ENCODE peak calls at places on chromosomes 6 and 20, in five cellular contexts. T is endodermal cell, U is lower lobe of right lung, V is hepatocyte, Q is neural progenitor cell. W is an unnamed sample.

GRCh38 chr6:153334121-153334520 is 203.0 kb upstream of the RGS17 start:
- DNase-seq in T (no peak), U (no peak), V (no peak), Q (no peak), W (no peak)

GRCh38 chr6:34381086-34381485 is 11.4 kb downstream of the NUDT3 start:
- DNase-seq in T (no peak), U (no peak), V (no peak), Q (no peak), W (no peak)

GRCh38 chr6:87808005-87808757 is 106.1 kb upstream of the AKIRIN2 start:
- DNase-seq in T (no peak), U (no peak), V (no peak), Q (no peak), W (no peak)

GRCh38 chr6:127518710-127519468 is at the start of gene MTCL3:
- DNase-seq in T (peak; percentile 86), U (no peak), V (peak; percentile 44), Q (peak; percentile 86), W (peak; percentile 48)

GRCh38 chr6:4008324-4009047 is 70.5 kb downstream of the FAM217A start:
- DNase-seq in T (no peak), U (no peak), V (peak; percentile 88), Q (no peak), W (no peak)

GRCh38 chr6:147205690-147206600 is 1.7 kb downstream of the STXBP5 start:
- DNase-seq in T (no peak), U (no peak), V (no peak), Q (peak; percentile 11), W (peak; percentile 45)

GRCh38 chr6:134105903-134106302 is 53.5 kb upstream of the SLC2A12 start:
- DNase-seq in T (no peak), U (no peak), V (no peak), Q (no peak), W (no peak)

GRCh38 chr20:5973971-5974370 is 23.5 kb downstream of the MCM8 start:
- DNase-seq in T (no peak), U (no peak), V (no peak), Q (no peak), W (no peak)

GRCh38 chr6:157223021-157223430 is 100.3 kb downstream of the TMEM242 start:
- DNase-seq in T (peak; percentile 40), U (no peak), V (no peak), Q (no peak), W (no peak)

GRCh38 chr20:10848810-10849370 is 175.1 kb upstream of the JAG1 start:
- DNase-seq in T (no peak), U (no peak), V (peak; percentile 75), Q (no peak), W (peak; percentile 66)

GRCh38 chr20:51639206-51639832 is 96.8 kb upstream of the NFATC2 start:
- DNase-seq in T (peak; percentile 95), U (peak; percentile 67), V (peak; percentile 77), Q (peak; percentile 81), W (peak; percentile 52)

GRCh38 chr6:166494757-166495486 is 91.6 kb downstream of the RAMACL start:
- DNase-seq in T (no peak), U (no peak), V (no peak), Q (no peak), W (no peak)

GRCh38 chr6:30611150-30611855 is 5.7 kb downstream of the PPP1R10 start:
- DNase-seq in T (no peak), U (no peak), V (no peak), Q (no peak), W (no peak)

GRCh38 chr6:27281105-27281539 is 31.0 kb downstream of the POM121L2 start:
- DNase-seq in T (no peak), U (no peak), V (no peak), Q (no peak), W (peak; percentile 26)

GRCh38 chr6:108955329-108955949 is 107.2 kb downstream of the ARMC2 start:
- DNase-seq in T (no peak), U (no peak), V (no peak), Q (no peak), W (no peak)

GRCh38 chr6:170222498-170223471 is 68.1 kb downstream of the DLL1 start:
- DNase-seq in T (peak; percentile 47), U (no peak), V (no peak), Q (peak; percentile 50), W (no peak)

GRCh38 chr6:41167173-41167963 is 4.5 kb upstream of the TREM2 start:
- DNase-seq in T (peak; percentile 92), U (no peak), V (peak; percentile 67), Q (peak; percentile 66), W (no peak)

GRCh38 chr20:6704132-6704861 is 63.2 kb upstream of the BMP2 start:
- DNase-seq in T (no peak), U (no peak), V (peak; percentile 68), Q (no peak), W (no peak)

GRCh38 chr6:31713465-31713864 is 1.7 kb upstream of the LY6G6D start:
- DNase-seq in T (no peak), U (no peak), V (no peak), Q (no peak), W (no peak)

GRCh38 chr20:36465109-36466080 is 75.9 kb upstream of the MYL9 start:
- DNase-seq in T (peak; percentile 80), U (no peak), V (peak; percentile 70), Q (peak; percentile 53), W (peak; percentile 96)

GRCh38 chr20:33719989-33720709 is at the start of gene PXMP4:
- DNase-seq in T (peak; percentile 95), U (peak; percentile 91), V (peak; percentile 89), Q (peak; percentile 94), W (peak; percentile 89)

GRCh38 chr6:33651947-33652346 is 30.8 kb downstream of the ITPR3 start:
- DNase-seq in T (no peak), U (no peak), V (no peak), Q (no peak), W (no peak)

GRCh38 chr20:48463916-48464315 is 363.9 kb downstream of the PREX1 start:
- DNase-seq in T (no peak), U (no peak), V (peak; percentile 56), Q (no peak), W (peak; percentile 68)

GRCh38 chr6:166950443-166950821 is 5.9 kb downstream of the RNASET2 start:
- DNase-seq in T (peak; percentile 39), U (no peak), V (no peak), Q (no peak), W (no peak)

GRCh38 chr20:62355527-62356142 is 11.5 kb downstream of the LAMA5 start:
- DNase-seq in T (peak; percentile 70), U (no peak), V (peak; percentile 75), Q (peak; percentile 43), W (peak; percentile 58)

GRCh38 chr20:8388146-8388545 is 256.1 kb downstream of the PLCB1 start:
- DNase-seq in T (no peak), U (no peak), V (no peak), Q (no peak), W (no peak)

GRCh38 chr20:24462461-24463010 is 6.9 kb upstream of the SYNDIG1 start:
- DNase-seq in T (no peak), U (no peak), V (no peak), Q (peak; percentile 67), W (no peak)
- H3K4me3 ChIP-seq in T (no peak overlapping the region), U (no peak overlapping the region), V (no peak overlapping the region), Q (no peak overlapping the region), W (no peak overlapping the region)

DNA sequence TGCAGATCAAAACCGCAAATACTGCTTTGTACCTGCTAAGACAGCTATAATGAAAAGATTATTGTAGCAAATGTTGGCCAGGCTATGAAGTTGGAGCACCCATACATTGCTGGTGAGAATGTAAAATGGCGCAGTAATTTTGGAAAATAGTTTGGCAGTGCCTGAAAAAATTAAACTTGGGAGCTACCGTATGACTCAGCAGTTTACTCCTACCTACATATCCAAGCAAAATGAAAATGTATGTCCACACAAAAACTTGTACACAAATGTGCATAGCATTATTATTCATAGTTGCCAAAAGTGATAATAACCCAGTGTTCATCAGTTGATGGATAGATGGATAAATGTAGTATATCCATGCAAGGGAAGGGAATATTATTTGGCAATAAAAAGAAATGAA is 13.3 kb downstream of the DSTN start:
- DNase-seq in T (no peak), U (no peak), V (no peak), Q (no peak), W (no peak)
- H3K36me3 ChIP-seq in T (peaks cover 42% of the 10 kb centered on the region), U (no peaks in the 10 kb centered on the region), V (no peaks in the 10 kb centered on the region), Q (no peaks in the 10 kb centered on the region), W (peaks cover 11% of the 10 kb centered on the region)

GRCh38 chr6:36840471-36841461 is 1.5 kb upstream of the CPNE5 start:
- DNase-seq in T (peak; percentile 76), U (no peak), V (peak; percentile 38), Q (peak; percentile 55), W (no peak)

GRCh38 chr6:36836771-36837339 is 2.4 kb downstream of the CPNE5 start:
- DNase-seq in T (no peak), U (no peak), V (no peak), Q (no peak), W (no peak)

GRCh38 chr6:36837686-36838085 is 1.6 kb downstream of the CPNE5 start:
- DNase-seq in T (no peak), U (no peak), V (no peak), Q (no peak), W (no peak)

GRCh38 chr6:36839819-36840379 is 655 bp upstream of the CPNE5 start:
- DNase-seq in T (peak; percentile 79), U (peak; percentile 52), V (peak; percentile 65), Q (peak; percentile 77), W (peak; percentile 48)

DNA sequence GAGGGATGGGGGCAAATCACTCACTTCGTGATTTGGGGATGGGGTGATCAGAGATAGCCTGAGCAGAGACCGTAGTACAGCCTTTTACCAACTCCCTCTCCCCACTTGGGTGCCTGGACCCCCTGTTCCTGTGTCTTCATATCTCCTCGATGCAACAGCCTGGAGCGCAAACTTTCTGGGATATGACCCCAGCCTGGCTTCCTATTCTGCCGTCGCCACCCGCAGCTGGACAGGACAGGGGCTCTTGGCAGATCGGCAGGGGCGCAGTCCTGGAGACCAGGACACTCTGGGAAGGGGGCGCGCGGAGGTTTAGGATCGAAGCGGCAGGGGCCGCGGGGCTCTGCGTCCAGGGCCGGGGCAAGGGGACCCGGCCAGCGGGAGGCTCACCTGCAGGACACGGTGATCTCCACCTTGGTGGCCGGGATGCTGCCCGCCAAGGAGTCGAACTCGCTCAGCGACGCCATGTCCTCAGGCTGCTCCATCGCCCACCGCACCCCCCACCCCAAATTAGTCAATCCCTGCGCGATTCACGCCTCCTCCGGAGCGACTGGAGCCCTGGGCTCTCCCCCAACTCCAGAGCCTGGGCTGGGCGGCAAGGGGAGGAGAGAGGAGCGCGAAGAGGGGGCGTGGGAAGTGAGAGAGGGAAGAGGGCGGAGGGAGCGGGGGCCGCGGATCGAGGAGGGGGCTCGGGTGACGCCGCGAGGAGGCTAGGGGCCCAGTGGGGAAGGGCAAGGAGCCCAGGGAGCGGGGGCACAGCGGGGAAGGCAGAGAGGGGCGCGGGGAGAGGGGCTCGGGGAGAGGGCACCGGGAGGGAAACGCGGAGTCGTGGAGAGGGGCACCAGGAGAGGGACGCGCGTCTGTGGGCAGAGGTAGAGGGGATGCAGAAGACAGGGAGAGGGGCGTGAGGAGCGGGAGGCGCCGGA is at the start of gene CPNE5:
- DNase-seq in T (peak; percentile 75), U (no peak), V (peak; percentile 57), Q (peak; percentile 74), W (no peak)
- H3K27me3 ChIP-seq in T (peaks cover 82% of the 10 kb centered on the region), U (peaks cover 22% of the 10 kb centered on the region), V (peaks cover 29% of the 10 kb centered on the region), Q (peaks cover 91% of the 10 kb centered on the region), W (peaks cover 2% of the 10 kb centered on the region)

GRCh38 chr6:137873273-137873762 is 6.3 kb downstream of the TNFAIP3 start:
- DNase-seq in T (no peak), U (peak; percentile 76), V (peak; percentile 81), Q (no peak), W (peak; percentile 33)
- H3K4me3 ChIP-seq in T (no peak overlapping the region), U (peak overlapping the region; percentile 35), V (no peak overlapping the region), Q (no peak overlapping the region), W (no peak overlapping the region)

GRCh38 chr6:35850209-35850608 is 45.1 kb downstream of the LHFPL5 start:
- DNase-seq in T (no peak), U (no peak), V (no peak), Q (no peak), W (no peak)
- H3K36me3 ChIP-seq in T (peaks cover 92% of the 10 kb centered on the region), U (peaks cover 29% of the 10 kb centered on the region), V (no peaks in the 10 kb centered on the region), Q (peaks cover 25% of the 10 kb centered on the region), W (peaks cover 71% of the 10 kb centered on the region)

W was measured in MG63.